ENCODE peak calls at places on chromosomes 12 and 14, in eight cellular contexts. Z, T, P, X, H, B, R and U are unnamed samples.

GRCh38 chr14:91568626-91569025 is 58.5 kb upstream of the PPP4R3A start:
- DNase-seq in X (no peak), B (peak), P (no peak), H (no peak), T (no peak), Z (no peak), R (peak), U (no peak)

GRCh38 chr14:33836895-33837577 is 113.8 kb downstream of the EGLN3 start:
- DNase-seq in X (no peak), H (no peak), Z (no peak), R (no peak), P (no peak), B (no peak), T (no peak), U (no peak)

GRCh38 chr12:57904848-57905811 is 36.2 kb upstream of the ATP23 start:
- DNase-seq in X (peak), Z (peak), H (peak), P (peak), R (peak), T (peak), B (peak), U (peak)

GRCh38 chr12:25553083-25553482 is at the start of gene LMNTD1:
- DNase-seq in Z (no peak), T (no peak), X (peak), R (no peak), H (no peak), B (no peak), P (no peak), U (no peak)

GRCh38 chr14:64604854-64605253 is 55.1 kb downstream of the PPP1R36 start:
- DNase-seq in R (no peak), H (no peak), P (no peak), T (no peak), B (no peak), X (no peak), Z (no peak), U (no peak)

GRCh38 chr12:102542816-102543448 is 62.6 kb upstream of the IGF1 start:
- DNase-seq in R (no peak), B (no peak), Z (no peak), P (no peak), T (no peak), H (no peak), X (no peak), U (no peak)

GRCh38 chr12:117344716-117345115 is 16.7 kb downstream of the NOS1 start:
- DNase-seq in X (peak), P (no peak), B (no peak), T (no peak), H (no peak), Z (no peak), R (no peak), U (no peak)

GRCh38 chr12:24993756-24994155 is 44.9 kb upstream of the BCAT1 start:
- DNase-seq in R (no peak), H (no peak), P (no peak), Z (no peak), X (no peak), B (no peak), T (no peak), U (no peak)

GRCh38 chr12:105493091-105493615 is 162.7 kb downstream of the C12orf75 start:
- DNase-seq in X (no peak), T (no peak), P (no peak), Z (no peak), R (no peak), H (no peak), B (no peak), U (no peak)

GRCh38 chr12:131250028-131250950 is 296.6 kb downstream of the ADGRD1 start:
- DNase-seq in T (no peak), H (no peak), Z (no peak), B (no peak), R (no peak), X (no peak), P (no peak), U (no peak)

GRCh38 chr14:85296466-85297210 is 233.3 kb upstream of the FLRT2 start:
- DNase-seq in X (no peak), H (no peak), P (no peak), B (no peak), R (no peak), T (peak), Z (no peak), U (no peak)

GRCh38 chr12:112950701-112951100 is 12.4 kb downstream of the OAS3 start:
- DNase-seq in X (no peak), Z (no peak), B (no peak), H (no peak), R (no peak), T (no peak), P (peak), U (no peak)

GRCh38 chr14:85453401-85453800 is 76.5 kb upstream of the FLRT2 start:
- DNase-seq in P (no peak), X (no peak), R (no peak), B (no peak), T (no peak), H (no peak), Z (no peak), U (no peak)

GRCh38 chr12:94649349-94650142 is 811 bp downstream of the TMCC3 start:
- DNase-seq in Z (no peak), R (peak), B (peak), T (no peak), P (peak), H (no peak), X (peak), U (peak)

GRCh38 chr12:109833307-109834189 is at the start of gene TRPV4:
- DNase-seq in H (no peak), Z (no peak), T (no peak), B (peak), P (no peak), X (no peak), R (no peak), U (no peak)

GRCh38 chr12:42085596-42085995 is 59.1 kb downstream of the GXYLT1 start:
- DNase-seq in P (no peak), X (no peak), H (no peak), R (no peak), B (no peak), Z (no peak), T (no peak), U (no peak)

GRCh38 chr14:38207830-38208815 is at the start of gene SSTR1:
- DNase-seq in T (no peak), R (peak), B (peak), H (no peak), Z (no peak), X (no peak), P (no peak), U (no peak)

GRCh38 chr12:121036810-121037326 is 2.2 kb downstream of the OASL start:
- DNase-seq in H (no peak), X (peak), Z (no peak), T (no peak), P (no peak), R (no peak), B (no peak), U (peak)

GRCh38 chr14:80678436-80678835 is 263.1 kb downstream of the CEP128 start:
- DNase-seq in Z (no peak), P (no peak), B (no peak), T (no peak), X (peak), R (no peak), H (no peak), U (no peak)

GRCh38 chr12:96811083-96811482 is 96.0 kb upstream of the NEDD1 start:
- DNase-seq in X (peak), H (no peak), Z (no peak), R (no peak), T (no peak), B (peak), P (no peak), U (no peak)

GRCh38 chr12:51538149-51538548 is 52.9 kb upstream of the SCN8A start:
- DNase-seq in B (no peak), R (no peak), T (no peak), X (no peak), P (no peak), H (no peak), Z (no peak), U (no peak)

GRCh38 chr12:64718649-64719048 is 40.6 kb downstream of the GNS start:
- DNase-seq in Z (no peak), H (no peak), T (no peak), R (no peak), P (no peak), X (no peak), B (no peak), U (no peak)